ENCODE peak calls at places on chromosomes 5 and 9, in four cellular contexts. One of them, this sample, is unnamed.

GRCh38 chr5:10695055-10695649 is 65.9 kb downstream of the DAP start:
- DNase-seq in GM12865: peak; percentile 65
- DNase-seq in neural progenitor cell: peak; percentile 72
- DNase-seq in mesenchymal stem cell: peak; percentile 78
- DNase-seq in this sample: no peak

GRCh38 chr9:89185980-89186379 is 7.4 kb upstream of the SHC3 start:
- DNase-seq in GM12865: no peak
- DNase-seq in neural progenitor cell: peak; percentile 75
- DNase-seq in mesenchymal stem cell: peak; percentile 35
- DNase-seq in this sample: no peak

GRCh38 chr9:93577045-93577939 is 908 bp downstream of the PHF2 start:
- DNase-seq in GM12865: peak; percentile 41
- DNase-seq in neural progenitor cell: peak; percentile 38
- DNase-seq in mesenchymal stem cell: peak; percentile 29
- DNase-seq in this sample: no peak

GRCh38 chr9:64773491-64773931 is 511.5 kb downstream of the FOXD4L5 start:
- DNase-seq in GM12865: peak; percentile 0
- DNase-seq in neural progenitor cell: no peak
- DNase-seq in mesenchymal stem cell: peak; percentile 3
- DNase-seq in this sample: no peak

GRCh38 chr9:7315746-7316457 is 483.7 kb downstream of the DMAC1 start:
- DNase-seq in GM12865: no peak
- DNase-seq in neural progenitor cell: no peak
- DNase-seq in mesenchymal stem cell: peak; percentile 96
- DNase-seq in this sample: no peak

GRCh38 chr5:175829718-175830585 is 41.4 kb upstream of the CPLX2 start:
- DNase-seq in GM12865: no peak
- DNase-seq in neural progenitor cell: no peak
- DNase-seq in mesenchymal stem cell: no peak
- DNase-seq in this sample: no peak

GRCh38 chr5:66633754-66634153 is 37.6 kb downstream of the MAST4 start:
- DNase-seq in GM12865: no peak
- DNase-seq in neural progenitor cell: peak; percentile 41
- DNase-seq in mesenchymal stem cell: no peak
- DNase-seq in this sample: no peak

GRCh38 chr5:122656577-122656976 is 118.3 kb upstream of the SNX2 start:
- DNase-seq in GM12865: no peak
- DNase-seq in neural progenitor cell: no peak
- DNase-seq in mesenchymal stem cell: no peak
- DNase-seq in this sample: no peak

GRCh38 chr5:125002727-125003598 is 256.5 kb upstream of the ZNF608 start:
- DNase-seq in GM12865: peak; percentile 54
- DNase-seq in neural progenitor cell: no peak
- DNase-seq in mesenchymal stem cell: no peak
- DNase-seq in this sample: peak; percentile 50

GRCh38 chr9:113513111-113513510 is 49.6 kb downstream of the RGS3 start:
- DNase-seq in GM12865: no peak
- DNase-seq in neural progenitor cell: no peak
- DNase-seq in mesenchymal stem cell: no peak
- DNase-seq in this sample: no peak

GRCh38 chr5:60131504-60131903 is 238.0 kb upstream of the PDE4D start:
- DNase-seq in GM12865: no peak
- DNase-seq in neural progenitor cell: no peak
- DNase-seq in mesenchymal stem cell: no peak
- DNase-seq in this sample: no peak

GRCh38 chr5:41843456-41844112 is 26.6 kb downstream of the OXCT1 start:
- DNase-seq in GM12865: peak; percentile 72
- DNase-seq in neural progenitor cell: peak; percentile 67
- DNase-seq in mesenchymal stem cell: peak; percentile 65
- DNase-seq in this sample: peak; percentile 58

GRCh38 chr5:95284512-95285405 is at the start of gene MCTP1:
- DNase-seq in GM12865: peak; percentile 8
- DNase-seq in neural progenitor cell: peak; percentile 77
- DNase-seq in mesenchymal stem cell: peak; percentile 19
- DNase-seq in this sample: no peak

GRCh38 chr5:115686692-115687054 is 60.8 kb upstream of the TMED7 start:
- DNase-seq in GM12865: no peak
- DNase-seq in neural progenitor cell: no peak
- DNase-seq in mesenchymal stem cell: no peak
- DNase-seq in this sample: no peak
- H3K4me3 ChIP-seq in GM12865: no peak overlapping the region
- H3K4me3 ChIP-seq in neural progenitor cell: no peak overlapping the region
- H3K4me3 ChIP-seq in mesenchymal stem cell: no peak overlapping the region
- H3K4me3 ChIP-seq in this sample: no peak overlapping the region

DNA sequence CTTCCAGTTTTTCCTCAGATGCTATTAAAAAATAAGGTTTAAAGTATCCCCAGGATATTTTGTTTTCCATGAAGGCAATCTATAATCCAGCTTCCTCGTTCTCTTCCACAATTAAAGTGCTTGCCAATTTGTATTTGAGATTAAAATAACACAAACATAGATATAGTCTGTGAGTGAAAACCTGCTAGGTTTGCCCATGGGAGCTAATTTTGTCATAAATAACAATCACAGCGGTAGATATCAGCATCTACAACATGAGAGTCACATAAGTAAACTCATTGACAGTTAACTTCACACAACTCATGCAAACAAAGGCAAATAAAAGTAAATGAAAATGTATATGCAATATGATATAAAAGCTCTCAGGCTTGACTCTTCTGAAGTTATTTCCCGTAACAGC is 29.2 kb upstream of the RASGRF2 start:
- DNase-seq in GM12865: no peak
- DNase-seq in neural progenitor cell: no peak
- DNase-seq in mesenchymal stem cell: no peak
- DNase-seq in this sample: no peak
- H3K4me3 ChIP-seq in GM12865: no peak overlapping the region
- H3K4me3 ChIP-seq in neural progenitor cell: no peak overlapping the region
- H3K4me3 ChIP-seq in mesenchymal stem cell: no peak overlapping the region
- H3K4me3 ChIP-seq in this sample: no peak overlapping the region

GRCh38 chr5:150410524-150411244 is 2.0 kb downstream of the CD74 start:
- DNase-seq in GM12865: peak; percentile 81
- DNase-seq in neural progenitor cell: peak; percentile 87
- DNase-seq in mesenchymal stem cell: peak; percentile 84
- DNase-seq in this sample: peak; percentile 57

GRCh38 chr5:150409638-150410523 is 2.8 kb downstream of the CD74 start:
- DNase-seq in GM12865: peak; percentile 86
- DNase-seq in neural progenitor cell: peak; percentile 90
- DNase-seq in mesenchymal stem cell: peak; percentile 92
- DNase-seq in this sample: peak; percentile 56

GRCh38 chr5:150412319-150413175 is at the start of gene CD74:
- DNase-seq in GM12865: peak; percentile 99
- DNase-seq in neural progenitor cell: peak; percentile 67
- DNase-seq in mesenchymal stem cell: peak; percentile 42
- DNase-seq in this sample: no peak

GRCh38 chr5:150413176-150413901 is 629 bp upstream of the CD74 start:
- DNase-seq in GM12865: no peak
- DNase-seq in neural progenitor cell: no peak
- DNase-seq in mesenchymal stem cell: no peak
- DNase-seq in this sample: no peak

DNA sequence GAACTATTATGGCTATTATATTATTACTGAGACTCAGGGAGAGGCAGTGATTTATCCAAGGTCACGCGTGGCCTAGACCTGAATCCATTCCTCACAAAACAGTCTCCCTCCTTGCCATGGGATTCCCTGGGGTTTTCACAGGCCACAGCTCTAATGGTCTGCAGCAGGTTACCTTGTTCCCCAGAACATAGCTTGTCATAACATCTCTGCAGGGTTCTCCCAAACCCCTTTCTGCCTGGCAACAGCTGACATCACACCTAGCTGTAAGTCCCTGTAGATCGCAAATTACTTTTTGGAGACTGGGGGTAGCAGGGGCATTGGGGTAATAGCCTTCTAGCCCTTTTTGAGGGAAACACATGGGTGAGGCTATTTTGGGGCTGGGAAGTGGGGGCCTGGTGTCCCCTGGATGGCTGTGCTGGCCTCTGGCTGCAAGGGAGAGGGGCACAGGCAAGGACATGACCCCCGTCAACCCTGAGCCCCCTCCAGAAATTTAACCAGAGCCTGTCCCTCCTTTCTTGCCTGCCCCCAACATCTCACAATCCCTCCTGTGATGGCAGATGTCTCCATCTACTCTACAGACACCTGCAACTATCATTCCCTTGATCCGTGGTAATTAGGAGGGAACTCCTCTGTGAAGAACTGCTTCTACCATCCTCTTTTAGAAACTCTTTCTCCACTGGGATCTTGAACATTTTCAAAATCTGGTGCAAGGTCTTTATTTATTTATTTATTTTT is 1.3 kb downstream of the CD74 start:
- DNase-seq in GM12865: peak; percentile 88
- DNase-seq in neural progenitor cell: peak; percentile 21
- DNase-seq in mesenchymal stem cell: peak; percentile 29
- DNase-seq in this sample: no peak
- H3K4me3 ChIP-seq in GM12865: peak overlapping the region; percentile 74
- H3K4me3 ChIP-seq in neural progenitor cell: no peak overlapping the region
- H3K4me3 ChIP-seq in mesenchymal stem cell: no peak overlapping the region
- H3K4me3 ChIP-seq in this sample: no peak overlapping the region

GRCh38 chr5:33938881-33939280 is 2.7 kb downstream of the RXFP3 start:
- DNase-seq in GM12865: no peak
- DNase-seq in neural progenitor cell: no peak
- DNase-seq in mesenchymal stem cell: no peak
- DNase-seq in this sample: no peak
- H3K4me3 ChIP-seq in GM12865: no peak overlapping the region
- H3K4me3 ChIP-seq in neural progenitor cell: no peak overlapping the region
- H3K4me3 ChIP-seq in mesenchymal stem cell: no peak overlapping the region
- H3K4me3 ChIP-seq in this sample: no peak overlapping the region

DNA sequence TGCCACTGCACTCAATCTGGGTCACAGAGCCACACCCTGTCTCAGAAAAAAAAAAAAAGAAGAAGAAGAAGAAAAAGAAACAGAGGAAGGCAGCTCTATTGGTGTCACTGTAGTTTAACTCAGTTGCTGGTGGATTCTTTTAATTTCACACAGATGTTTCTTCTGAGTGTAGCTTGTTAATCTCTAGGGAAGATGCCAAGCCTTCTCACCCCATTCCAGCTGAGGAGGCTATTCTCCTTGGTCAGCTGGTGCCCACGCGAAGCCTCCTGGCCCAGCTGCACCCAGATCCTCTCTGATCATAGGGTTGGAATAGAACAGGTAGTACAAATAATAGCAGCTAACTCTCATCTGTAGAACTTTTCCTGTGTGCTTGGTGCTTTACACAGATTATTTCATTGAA is 113.8 kb upstream of the SPRY4 start:
- DNase-seq in GM12865: no peak
- DNase-seq in neural progenitor cell: no peak
- DNase-seq in mesenchymal stem cell: no peak
- DNase-seq in this sample: no peak
- H3K4me3 ChIP-seq in GM12865: no peak overlapping the region
- H3K4me3 ChIP-seq in neural progenitor cell: no peak overlapping the region
- H3K4me3 ChIP-seq in mesenchymal stem cell: no peak overlapping the region
- H3K4me3 ChIP-seq in this sample: no peak overlapping the region

DNA sequence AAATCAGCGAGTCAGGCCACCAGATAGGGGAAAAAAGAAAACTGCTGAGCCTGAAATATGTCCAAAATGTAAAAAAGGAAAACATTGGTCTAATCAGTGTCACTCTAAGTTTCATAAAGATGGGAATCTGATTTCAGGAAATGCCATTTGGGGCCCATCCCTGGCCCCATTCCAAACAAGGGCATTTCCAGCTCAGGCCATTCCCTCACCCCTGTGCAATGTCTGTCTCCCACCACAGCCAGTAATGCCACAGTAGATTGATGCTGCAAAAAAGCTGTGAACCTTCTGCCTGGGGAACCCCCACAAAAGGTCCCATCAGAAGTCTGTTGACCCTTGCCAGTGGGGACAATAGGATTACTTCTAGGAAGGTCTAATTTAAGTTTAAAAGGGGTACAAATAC is 199.6 kb downstream of the YTHDC2 start:
- DNase-seq in GM12865: no peak
- DNase-seq in neural progenitor cell: no peak
- DNase-seq in mesenchymal stem cell: peak; percentile 34
- DNase-seq in this sample: no peak
- H3K4me3 ChIP-seq in GM12865: no peak overlapping the region
- H3K4me3 ChIP-seq in neural progenitor cell: no peak overlapping the region
- H3K4me3 ChIP-seq in mesenchymal stem cell: no peak overlapping the region
- H3K4me3 ChIP-seq in this sample: no peak overlapping the region

GRCh38 chr9:108468364-108468763 is 387.4 kb downstream of the ACTL7B start:
- DNase-seq in GM12865: peak; percentile 49
- DNase-seq in neural progenitor cell: peak; percentile 48
- DNase-seq in mesenchymal stem cell: peak; percentile 49
- DNase-seq in this sample: peak; percentile 42

GRCh38 chr9:108466238-108466637 is 389.5 kb downstream of the ACTL7B start:
- DNase-seq in GM12865: no peak
- DNase-seq in neural progenitor cell: no peak
- DNase-seq in mesenchymal stem cell: no peak
- DNase-seq in this sample: no peak

GRCh38 chr9:108473209-108474112 is 382.3 kb downstream of the ACTL7B start:
- DNase-seq in GM12865: no peak
- DNase-seq in neural progenitor cell: no peak
- DNase-seq in mesenchymal stem cell: peak; percentile 66
- DNase-seq in this sample: no peak

GRCh38 chr9:108467653-108468324 is 388.0 kb downstream of the ACTL7B start:
- DNase-seq in GM12865: no peak
- DNase-seq in neural progenitor cell: no peak
- DNase-seq in mesenchymal stem cell: peak; percentile 42
- DNase-seq in this sample: no peak

DNA sequence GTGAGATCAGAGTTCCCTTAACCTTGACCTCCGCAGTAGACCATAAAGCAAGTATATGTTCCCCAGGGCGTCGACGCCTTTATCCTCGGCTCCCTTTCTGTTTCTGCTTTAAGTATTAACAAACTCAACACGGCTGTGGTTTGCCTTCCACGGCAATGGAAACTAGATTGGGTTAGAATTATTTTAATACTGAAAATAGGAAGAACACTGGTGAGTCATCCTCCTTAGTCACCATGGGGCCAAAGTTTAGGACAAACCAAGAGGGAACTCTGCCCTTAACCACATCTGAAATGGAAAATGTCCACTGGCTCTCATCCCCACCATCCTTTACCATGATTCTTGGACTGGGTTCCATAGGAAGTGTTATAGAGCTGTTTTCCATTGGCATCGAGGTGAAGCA is 386.1 kb downstream of the ACTL7B start:
- DNase-seq in GM12865: no peak
- DNase-seq in neural progenitor cell: no peak
- DNase-seq in mesenchymal stem cell: peak; percentile 77
- DNase-seq in this sample: no peak
- H3K4me3 ChIP-seq in GM12865: no peak overlapping the region
- H3K4me3 ChIP-seq in neural progenitor cell: no peak overlapping the region
- H3K4me3 ChIP-seq in mesenchymal stem cell: no peak overlapping the region
- H3K4me3 ChIP-seq in this sample: no peak overlapping the region